ENCODE peak calls at places on chromosomes 1 and 21, in seven cellular contexts. One of them, this sample, is unnamed. For H3K9me3, the result is how much of the 10 kb centered on the place peaks cover.

GRCh38 chr1:26574690-26575349 is 45.3 kb downstream of the RPS6KA1 start:
- DNase-seq in Peyer's patch: no peak
- DNase-seq in GM12878: no peak
- DNase-seq in tibial artery: no peak
- DNase-seq in esophagus muscularis mucosa: no peak
- DNase-seq in ovary: no peak
- DNase-seq in thoracic aorta: no peak
- DNase-seq in this sample: no peak

GRCh38 chr1:24141311-24141997 is 1.5 kb downstream of the IL22RA1 start:
- DNase-seq in thoracic aorta: no peak
- DNase-seq in esophagus muscularis mucosa: no peak
- DNase-seq in tibial artery: no peak
- DNase-seq in Peyer's patch: no peak
- DNase-seq in ovary: no peak
- DNase-seq in GM12878: no peak
- DNase-seq in this sample: no peak

GRCh38 chr21:37458669-37459276 is 92.2 kb downstream of the DYRK1A start:
- DNase-seq in esophagus muscularis mucosa: no peak
- DNase-seq in thoracic aorta: no peak
- DNase-seq in GM12878: no peak
- DNase-seq in ovary: no peak
- DNase-seq in tibial artery: no peak
- DNase-seq in Peyer's patch: no peak
- DNase-seq in this sample: no peak

GRCh38 chr1:23636009-23636408 is 55.6 kb upstream of the RPL11 start:
- DNase-seq in ovary: no peak
- DNase-seq in tibial artery: no peak
- DNase-seq in thoracic aorta: no peak
- DNase-seq in Peyer's patch: no peak
- DNase-seq in esophagus muscularis mucosa: no peak
- DNase-seq in GM12878: no peak
- DNase-seq in this sample: no peak

GRCh38 chr1:172609528-172609927 is 49.4 kb upstream of the FASLG start:
- DNase-seq in ovary: no peak
- DNase-seq in Peyer's patch: no peak
- DNase-seq in GM12878: no peak
- DNase-seq in thoracic aorta: no peak
- DNase-seq in esophagus muscularis mucosa: no peak
- DNase-seq in tibial artery: no peak
- DNase-seq in this sample: no peak

GRCh38 chr1:53046930-53047329 is 15.1 kb upstream of the PODN start:
- DNase-seq in thoracic aorta: no peak
- DNase-seq in esophagus muscularis mucosa: no peak
- DNase-seq in ovary: peak
- DNase-seq in tibial artery: no peak
- DNase-seq in GM12878: no peak
- DNase-seq in Peyer's patch: no peak
- DNase-seq in this sample: no peak

GRCh38 chr1:32303997-32304622 is 12.2 kb downstream of the HDAC1 start:
- DNase-seq in Peyer's patch: no peak
- DNase-seq in tibial artery: no peak
- DNase-seq in thoracic aorta: no peak
- DNase-seq in ovary: no peak
- DNase-seq in esophagus muscularis mucosa: no peak
- DNase-seq in GM12878: no peak
- DNase-seq in this sample: no peak

GRCh38 chr1:245810181-245810727 is 655.5 kb downstream of the KIF26B start:
- DNase-seq in esophagus muscularis mucosa: no peak
- DNase-seq in GM12878: no peak
- DNase-seq in Peyer's patch: no peak
- DNase-seq in thoracic aorta: no peak
- DNase-seq in tibial artery: no peak
- DNase-seq in ovary: no peak
- DNase-seq in this sample: no peak

DNA sequence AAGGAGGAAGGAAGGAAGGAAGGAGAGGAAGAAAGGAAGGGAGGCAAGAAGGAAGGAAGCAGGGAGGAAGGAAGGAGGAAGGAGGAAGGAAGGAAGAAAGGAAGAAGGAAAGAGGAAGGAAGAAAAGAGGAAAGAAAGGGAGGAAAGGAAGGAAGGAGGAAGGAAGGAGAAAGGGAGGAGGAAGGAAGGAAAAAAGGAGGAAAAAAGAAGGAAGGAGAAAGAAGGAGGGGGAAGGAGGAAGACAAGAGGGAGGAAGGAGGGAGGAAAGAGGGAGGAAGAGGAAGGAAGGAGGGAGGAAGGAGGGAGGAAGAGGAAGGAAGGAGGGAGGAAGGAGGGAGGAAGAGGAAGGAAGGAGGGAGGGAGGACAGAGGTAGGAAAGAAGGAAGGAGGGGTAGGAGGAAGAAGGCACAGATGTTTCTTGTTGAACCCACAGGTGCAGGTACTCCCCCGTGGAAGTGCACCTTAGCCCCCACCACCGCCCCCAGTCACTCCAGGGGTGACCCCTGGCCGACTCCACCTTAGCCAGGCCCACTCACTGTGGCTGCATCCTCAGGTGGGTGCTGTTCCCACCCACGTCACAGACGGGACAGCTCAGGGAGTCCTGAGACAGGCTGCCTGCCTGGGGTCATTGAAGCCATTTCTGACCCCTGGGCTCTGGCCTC is 57.9 kb upstream of the TTC34 start:
- DNase-seq in ovary: no peak
- DNase-seq in esophagus muscularis mucosa: no peak
- DNase-seq in tibial artery: no peak
- DNase-seq in thoracic aorta: no peak
- DNase-seq in GM12878: no peak
- DNase-seq in Peyer's patch: no peak
- DNase-seq in this sample: no peak
- H3K9me3 ChIP-seq in ovary: under half
- H3K9me3 ChIP-seq in esophagus muscularis mucosa: under half
- H3K9me3 ChIP-seq in tibial artery: under half
- H3K9me3 ChIP-seq in thoracic aorta: under half
- H3K9me3 ChIP-seq in GM12878: under half
- H3K9me3 ChIP-seq in Peyer's patch: under half
- H3K9me3 ChIP-seq in this sample: under half

GRCh38 chr1:12071892-12072291 is 8.8 kb downstream of the TNFRSF8 start:
- DNase-seq in ovary: no peak
- DNase-seq in esophagus muscularis mucosa: no peak
- DNase-seq in tibial artery: no peak
- DNase-seq in thoracic aorta: no peak
- DNase-seq in Peyer's patch: no peak
- DNase-seq in GM12878: no peak
- DNase-seq in this sample: no peak

GRCh38 chr1:12069616-12070244 is 6.6 kb downstream of the TNFRSF8 start:
- DNase-seq in esophagus muscularis mucosa: no peak
- DNase-seq in thoracic aorta: no peak
- DNase-seq in GM12878: no peak
- DNase-seq in tibial artery: no peak
- DNase-seq in Peyer's patch: no peak
- DNase-seq in ovary: no peak
- DNase-seq in this sample: no peak

GRCh38 chr1:12064073-12064969 is 1.2 kb downstream of the TNFRSF8 start:
- DNase-seq in thoracic aorta: no peak
- DNase-seq in esophagus muscularis mucosa: no peak
- DNase-seq in tibial artery: no peak
- DNase-seq in Peyer's patch: no peak
- DNase-seq in GM12878: no peak
- DNase-seq in ovary: no peak
- DNase-seq in this sample: no peak

GRCh38 chr1:12065872-12066271 is 2.8 kb downstream of the TNFRSF8 start:
- DNase-seq in thoracic aorta: no peak
- DNase-seq in GM12878: no peak
- DNase-seq in ovary: no peak
- DNase-seq in tibial artery: no peak
- DNase-seq in esophagus muscularis mucosa: no peak
- DNase-seq in Peyer's patch: no peak
- DNase-seq in this sample: no peak

DNA sequence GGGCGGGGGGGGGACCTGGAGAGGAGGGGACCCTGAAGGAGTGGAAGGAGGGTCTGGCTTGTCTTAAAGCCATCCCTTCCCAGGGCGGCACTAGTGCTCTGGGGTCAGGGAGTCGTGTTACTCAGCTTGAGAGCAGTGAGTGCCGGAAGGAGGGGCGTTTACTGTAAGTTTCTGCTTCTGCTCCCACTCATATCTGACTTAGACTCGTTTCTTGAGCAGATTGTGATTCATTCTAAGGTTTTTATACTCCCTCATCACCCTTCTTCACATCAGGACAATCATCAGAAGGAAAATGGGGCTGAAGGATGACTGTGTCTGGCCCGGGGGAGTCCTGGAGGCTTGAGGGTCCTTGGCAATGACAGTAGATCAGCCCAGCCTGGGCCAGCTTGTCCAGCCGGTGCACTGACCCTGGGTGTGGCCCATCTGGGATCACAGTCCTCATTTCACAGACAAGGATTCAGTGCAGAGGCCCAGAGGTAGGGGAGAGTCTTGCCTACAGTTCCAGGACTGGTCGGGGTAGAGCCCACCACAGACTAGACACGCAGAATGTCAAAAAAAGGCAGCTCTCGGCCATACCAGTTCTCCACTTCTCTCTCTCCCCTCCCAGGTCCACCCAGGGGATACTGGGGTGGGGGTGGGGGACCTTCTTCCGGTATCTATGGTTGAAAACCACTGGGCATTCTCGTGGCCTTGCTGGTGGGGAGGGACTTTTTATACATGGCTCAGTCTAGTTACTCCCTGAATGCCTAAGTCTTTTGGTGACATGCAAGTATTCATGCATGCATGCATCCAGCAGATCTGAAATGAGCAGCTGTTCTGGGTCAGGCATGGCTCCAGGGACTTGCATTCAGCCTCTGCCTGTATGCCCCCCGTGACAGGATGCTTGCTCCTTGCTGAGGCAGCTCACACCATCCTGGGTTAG is 5.1 kb downstream of the TNFRSF8 start:
- DNase-seq in esophagus muscularis mucosa: no peak
- DNase-seq in tibial artery: no peak
- DNase-seq in Peyer's patch: no peak
- DNase-seq in GM12878: peak
- DNase-seq in ovary: no peak
- DNase-seq in thoracic aorta: no peak
- DNase-seq in this sample: no peak
- H3K27ac ChIP-seq in esophagus muscularis mucosa: no peak
- H3K27ac ChIP-seq in tibial artery: no peak
- H3K27ac ChIP-seq in Peyer's patch: no peak
- H3K27ac ChIP-seq in GM12878: peak
- H3K27ac ChIP-seq in ovary: peak
- H3K27ac ChIP-seq in thoracic aorta: no peak
- H3K27ac ChIP-seq in this sample: no peak

GRCh38 chr1:81327743-81328142 is 473.0 kb upstream of the ADGRL2 start:
- DNase-seq in thoracic aorta: no peak
- DNase-seq in esophagus muscularis mucosa: no peak
- DNase-seq in ovary: no peak
- DNase-seq in Peyer's patch: no peak
- DNase-seq in GM12878: no peak
- DNase-seq in tibial artery: no peak
- DNase-seq in this sample: no peak

GRCh38 chr1:81330111-81330510 is 470.6 kb upstream of the ADGRL2 start:
- DNase-seq in thoracic aorta: no peak
- DNase-seq in tibial artery: no peak
- DNase-seq in GM12878: no peak
- DNase-seq in esophagus muscularis mucosa: no peak
- DNase-seq in Peyer's patch: no peak
- DNase-seq in ovary: no peak
- DNase-seq in this sample: no peak

GRCh38 chr1:81325404-81325803 is 475.3 kb upstream of the ADGRL2 start:
- DNase-seq in GM12878: no peak
- DNase-seq in Peyer's patch: no peak
- DNase-seq in esophagus muscularis mucosa: no peak
- DNase-seq in ovary: no peak
- DNase-seq in tibial artery: no peak
- DNase-seq in thoracic aorta: no peak
- DNase-seq in this sample: no peak

GRCh38 chr1:81329061-81329460 is 471.7 kb upstream of the ADGRL2 start:
- DNase-seq in thoracic aorta: no peak
- DNase-seq in Peyer's patch: no peak
- DNase-seq in GM12878: no peak
- DNase-seq in tibial artery: no peak
- DNase-seq in esophagus muscularis mucosa: no peak
- DNase-seq in ovary: no peak
- DNase-seq in this sample: no peak

DNA sequence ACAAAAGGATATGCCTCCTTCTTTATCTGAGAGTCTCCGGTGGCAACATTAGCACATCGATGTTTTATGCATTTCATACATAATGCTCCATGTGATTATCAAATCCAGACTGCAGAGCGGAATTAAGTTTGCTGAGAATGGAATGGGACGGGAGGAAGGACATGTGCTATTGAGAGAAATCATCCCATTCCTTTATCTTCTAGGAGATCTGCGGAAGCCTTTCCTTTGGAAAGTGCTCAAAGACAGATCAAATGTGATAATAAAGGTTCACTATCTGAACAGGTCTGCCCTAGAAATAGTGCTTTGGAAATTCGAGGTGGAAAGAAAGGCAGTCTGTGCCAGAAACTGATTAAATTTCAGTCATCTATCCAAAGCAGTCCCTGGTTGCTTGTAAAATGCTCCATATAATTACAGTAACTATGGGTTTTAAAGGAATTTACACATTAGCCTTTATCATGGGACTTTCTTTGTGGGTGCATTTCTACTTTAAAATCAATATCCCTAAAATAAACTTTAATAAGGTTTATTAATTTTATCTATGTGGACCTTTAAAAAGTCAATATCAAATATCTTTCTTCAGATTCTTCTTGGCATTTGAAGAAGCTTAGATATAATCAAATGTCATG is 473.5 kb upstream of the ADGRL2 start:
- DNase-seq in thoracic aorta: no peak
- DNase-seq in tibial artery: no peak
- DNase-seq in Peyer's patch: no peak
- DNase-seq in GM12878: no peak
- DNase-seq in esophagus muscularis mucosa: no peak
- DNase-seq in ovary: no peak
- DNase-seq in this sample: no peak
- H3K9me3 ChIP-seq in thoracic aorta: under half
- H3K9me3 ChIP-seq in tibial artery: under half
- H3K9me3 ChIP-seq in Peyer's patch: under half
- H3K9me3 ChIP-seq in GM12878: under half
- H3K9me3 ChIP-seq in esophagus muscularis mucosa: under half
- H3K9me3 ChIP-seq in ovary: under half
- H3K9me3 ChIP-seq in this sample: under half

GRCh38 chr1:43556772-43557171 is 26.1 kb downstream of the PTPRF start:
- DNase-seq in tibial artery: no peak
- DNase-seq in thoracic aorta: no peak
- DNase-seq in ovary: peak
- DNase-seq in GM12878: no peak
- DNase-seq in Peyer's patch: no peak
- DNase-seq in esophagus muscularis mucosa: no peak
- DNase-seq in this sample: no peak

GRCh38 chr1:43552813-43553212 is 22.1 kb downstream of the PTPRF start:
- DNase-seq in ovary: peak
- DNase-seq in Peyer's patch: no peak
- DNase-seq in tibial artery: no peak
- DNase-seq in GM12878: no peak
- DNase-seq in esophagus muscularis mucosa: no peak
- DNase-seq in thoracic aorta: no peak
- DNase-seq in this sample: no peak

GRCh38 chr1:43551396-43551888 is 20.8 kb downstream of the PTPRF start:
- DNase-seq in ovary: no peak
- DNase-seq in GM12878: no peak
- DNase-seq in thoracic aorta: no peak
- DNase-seq in Peyer's patch: no peak
- DNase-seq in esophagus muscularis mucosa: no peak
- DNase-seq in tibial artery: no peak
- DNase-seq in this sample: no peak

GRCh38 chr1:43552059-43552742 is 21.5 kb downstream of the PTPRF start:
- DNase-seq in GM12878: no peak
- DNase-seq in Peyer's patch: no peak
- DNase-seq in esophagus muscularis mucosa: no peak
- DNase-seq in ovary: no peak
- DNase-seq in thoracic aorta: no peak
- DNase-seq in tibial artery: no peak
- DNase-seq in this sample: no peak

DNA sequence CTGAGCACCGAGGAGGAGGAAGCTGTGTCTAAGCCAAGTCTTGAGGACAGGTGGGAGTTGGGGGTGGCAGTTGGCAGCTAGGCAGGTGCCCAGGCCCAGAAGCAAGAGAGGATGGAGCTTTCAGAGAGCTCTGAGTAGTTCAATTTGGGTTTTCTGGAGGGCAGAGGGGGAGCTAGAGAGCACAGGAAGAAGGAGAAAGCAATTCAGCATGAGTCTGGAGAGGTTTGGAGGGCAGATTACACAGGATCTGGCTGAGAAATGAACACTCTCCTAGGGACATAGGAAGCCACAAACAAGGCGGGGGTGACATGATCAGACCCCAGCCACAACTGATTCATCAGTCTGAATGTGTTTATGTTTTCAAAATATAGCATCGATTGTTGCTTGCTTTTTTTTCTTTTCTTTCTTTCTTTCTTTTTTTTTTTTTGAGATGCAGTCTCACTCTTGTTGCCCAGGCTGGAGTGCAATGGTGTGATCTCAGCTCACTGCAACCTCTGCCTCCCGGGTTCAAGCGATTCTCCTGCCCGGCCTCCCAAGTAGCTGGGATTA is 23.8 kb downstream of the PTPRF start:
- DNase-seq in ovary: no peak
- DNase-seq in GM12878: no peak
- DNase-seq in tibial artery: no peak
- DNase-seq in thoracic aorta: no peak
- DNase-seq in esophagus muscularis mucosa: no peak
- DNase-seq in Peyer's patch: no peak
- DNase-seq in this sample: no peak
- H3K27ac ChIP-seq in ovary: peak
- H3K27ac ChIP-seq in GM12878: no peak
- H3K27ac ChIP-seq in tibial artery: no peak
- H3K27ac ChIP-seq in thoracic aorta: no peak
- H3K27ac ChIP-seq in esophagus muscularis mucosa: peak
- H3K27ac ChIP-seq in Peyer's patch: no peak
- H3K27ac ChIP-seq in this sample: no peak

This sample was measured in suprapubic skin.